ENCODE peak calls at places on chromosomes 13 and 19, in four cellular contexts. T is stimulated activated CD8-positive, alpha-beta memory T cell treated with anti-CD3 and anti-CD28 coated beads, Interleukin-7, amount 100 ng/mL, for 24 hours; M is caudate nucleus; N is lower leg skin. B is an unnamed sample.
A peak's percentile ranks its signal among the peaks of the same experiment; 100 is the strongest.

GRCh38 chr19:6220385-6221191 is 59.2 kb downstream of the MLLT1 start:
- DNase-seq in T (no peak), M (no peak), N (peak; percentile 58), B (no peak)

GRCh38 chr19:1027020-1027952 is 878 bp downstream of the CNN2 start:
- DNase-seq in T (no peak), M (no peak), N (no peak), B (no peak)

GRCh38 chr19:4233282-4233853 is 4.0 kb downstream of the EBI3 start:
- DNase-seq in T (peak; percentile 66), M (no peak), N (no peak), B (peak; percentile 50)

GRCh38 chr13:20505405-20506366 is 20.0 kb downstream of the CRYL1 start:
- DNase-seq in T (no peak), M (no peak), N (no peak), B (no peak)

GRCh38 chr19:12085074-12085818 is 20.7 kb downstream of the ZNF844 start:
- DNase-seq in T (no peak), M (no peak), N (no peak), B (no peak)

GRCh38 chr19:32362318-32362691 is 16.9 kb downstream of the ZNF507 start:
- DNase-seq in T (no peak), M (no peak), N (no peak), B (no peak)

GRCh38 chr19:42497492-42498226 is 30.6 kb downstream of the CEACAM1 start:
- DNase-seq in T (no peak), M (no peak), N (no peak), B (no peak)

GRCh38 chr13:90553167-90553566 is 794.3 kb upstream of the MIR17HG start:
- DNase-seq in T (no peak), M (no peak), N (no peak), B (no peak)

GRCh38 chr19:336067-336614 is 8.5 kb downstream of the MIER2 start:
- DNase-seq in T (no peak), M (no peak), N (no peak), B (no peak)

GRCh38 chr19:43623889-43624670 is 4.7 kb upstream of the ZNF428 start:
- DNase-seq in T (no peak), M (no peak), N (no peak), B (no peak)

GRCh38 chr13:75421987-75422386 is 60.0 kb downstream of the TBC1D4 start:
- DNase-seq in T (no peak), M (no peak), N (no peak), B (no peak)